ENCODE peak calls at places on chromosome X, in nine cellular contexts. W is IMR-90, E is transverse colon, S is sigmoid colon, F is stomach, Y is adrenal gland, J is esophagus squamous epithelium, X is uterus, V is heart left ventricle. B is an unnamed sample. For H3K9me3 and H3K36me3, the result is how much of the 10 kb centered on the place peaks cover.

GRCh38 chrX:103513476-103514108 is 5.7 kb downstream of the RAB40A start:
- DNase-seq in W (no peak), E (no peak), S (no peak), F (no peak), Y (no peak), J (no peak), X (no peak), V (no peak), B (no peak)

GRCh38 chrX:78104447-78105176 is 564 bp downstream of the PGK1 start:
- DNase-seq in W (peak), E (peak), S (peak), F (peak), Y (peak), J (no peak), X (peak), V (peak), B (peak)

GRCh38 chrX:3939967-3940610 is 226.6 kb upstream of the PRKX start:
- DNase-seq in W (peak), E (no peak), S (no peak), F (no peak), Y (no peak), J (no peak), X (no peak), V (no peak), B (no peak)

GRCh38 chrX:78652971-78653822 is 5.9 kb downstream of the RTL3 start:
- DNase-seq in W (peak), E (no peak), S (no peak), F (no peak), Y (no peak), J (no peak), X (no peak), V (no peak), B (no peak)

GRCh38 chrX:10015711-10016515 is 48.8 kb downstream of the CLDN34 start:
- DNase-seq in W (peak), E (no peak), S (peak), F (no peak), Y (peak), J (no peak), X (peak), V (peak), B (peak)

GRCh38 chrX:146602246-146602645 is 207.3 kb upstream of the CXorf51B start:
- DNase-seq in W (no peak), E (no peak), S (no peak), F (no peak), Y (no peak), J (no peak), X (no peak), V (no peak), B (no peak)

GRCh38 chrX:13469963-13470679 is 99.3 kb upstream of the EGFL6 start:
- DNase-seq in W (peak), E (no peak), S (no peak), F (no peak), Y (no peak), J (no peak), X (no peak), V (no peak), B (no peak)

GRCh38 chrX:134685662-134686061 is 27.4 kb upstream of the PLAC1 start:
- DNase-seq in W (peak), E (no peak), S (no peak), F (no peak), Y (no peak), J (no peak), X (no peak), V (no peak), B (no peak)

GRCh38 chrX:155876704-155877103 is 4.4 kb upstream of the VAMP7 start:
- DNase-seq in W (no peak), E (no peak), S (no peak), F (no peak), Y (no peak), J (no peak), X (no peak), V (no peak), B (no peak)

GRCh38 chrX:116961872-116962582 is 499.3 kb upstream of the CT83 start:
- DNase-seq in W (no peak), E (no peak), S (no peak), F (no peak), Y (no peak), J (no peak), X (no peak), V (no peak), B (no peak)

GRCh38 chrX:115214151-115214550 is 19.7 kb downstream of the LRCH2 start:
- DNase-seq in W (no peak), E (no peak), S (no peak), F (no peak), Y (no peak), J (no peak), X (no peak), V (no peak), B (no peak)

GRCh38 chrX:12360991-12361598 is 222.8 kb downstream of the FRMPD4 start:
- DNase-seq in W (peak), E (no peak), S (no peak), F (no peak), Y (no peak), J (no peak), X (no peak), V (no peak), B (no peak)

GRCh38 chrX:80139564-80139963 is 125.0 kb downstream of the TBX22 start:
- DNase-seq in W (no peak), E (no peak), S (no peak), F (no peak), Y (no peak), J (no peak), X (no peak), V (no peak), B (no peak)

GRCh38 chrX:10052906-10053625 is 85.9 kb downstream of the CLDN34 start:
- DNase-seq in W (no peak), E (no peak), S (no peak), F (no peak), Y (peak), J (no peak), X (no peak), V (peak), B (peak)

GRCh38 chrX:56107320-56107719 is 124.8 kb upstream of the KLF8 start:
- DNase-seq in W (no peak), E (no peak), S (no peak), F (no peak), Y (no peak), J (no peak), X (no peak), V (no peak), B (no peak)

GRCh38 chrX:16204538-16204937 is 37.3 kb downstream of the MAGEB17 start:
- DNase-seq in W (no peak), E (no peak), S (no peak), F (no peak), Y (no peak), J (no peak), X (no peak), V (no peak), B (no peak)

GRCh38 chrX:69096963-69097362 is 68.3 kb downstream of the PJA1 start:
- DNase-seq in W (no peak), E (no peak), S (no peak), F (no peak), Y (no peak), J (no peak), X (no peak), V (no peak), B (no peak)
- H3K9me3 ChIP-seq in W (under half), E (under half), S (under half), F (under half), Y (under half), J (under half), X (under half), V (under half), B (under half)

GRCh38 chrX:285076-285677 is 4.0 kb downstream of the PLCXD1 start:
- DNase-seq in W (no peak), E (no peak), S (no peak), F (no peak), Y (no peak), J (no peak), X (no peak), V (no peak), B (no peak)

GRCh38 chrX:287670-288069 is 6.5 kb downstream of the PLCXD1 start:
- DNase-seq in W (no peak), E (no peak), S (no peak), F (no peak), Y (no peak), J (no peak), X (no peak), V (no peak), B (no peak)

GRCh38 chrX:290476-291166 is 9.4 kb downstream of the PLCXD1 start:
- DNase-seq in W (no peak), E (no peak), S (peak), F (no peak), Y (no peak), J (no peak), X (no peak), V (no peak), B (no peak)

GRCh38 chrX:291411-291901 is 10.3 kb downstream of the PLCXD1 start:
- DNase-seq in W (no peak), E (no peak), S (peak), F (no peak), Y (no peak), J (no peak), X (no peak), V (peak), B (peak)

GRCh38 chrX:288561-288991 is 7.4 kb downstream of the PLCXD1 start:
- DNase-seq in W (no peak), E (no peak), S (peak), F (no peak), Y (no peak), J (no peak), X (no peak), V (no peak), B (no peak)
- H3K36me3 ChIP-seq in W (half or more), E (under half), S (under half), F (half or more), Y (under half), J (under half), X (under half), V (under half), B (under half)

GRCh38 chrX:40095588-40096394 is 2.0 kb downstream of the BCOR start:
- DNase-seq in W (no peak), E (no peak), S (no peak), F (no peak), Y (peak), J (no peak), X (no peak), V (peak), B (peak)
- TF ChIP-seq POLR2A in W (no peak), E (no peak), S (no peak), F (no peak), Y (peak), J (no peak), X (no peak), V (no peak), B (peak)

GRCh38 chrX:74160358-74160757 is 143.6 kb upstream of the ZCCHC13 start:
- DNase-seq in W (no peak), E (no peak), S (no peak), F (no peak), Y (no peak), J (no peak), X (no peak), V (no peak), B (no peak)
- H3K9me3 ChIP-seq in W (under half), E (under half), S (under half), F (under half), Y (under half), J (under half), X (under half), V (under half), B (under half)

DNA sequence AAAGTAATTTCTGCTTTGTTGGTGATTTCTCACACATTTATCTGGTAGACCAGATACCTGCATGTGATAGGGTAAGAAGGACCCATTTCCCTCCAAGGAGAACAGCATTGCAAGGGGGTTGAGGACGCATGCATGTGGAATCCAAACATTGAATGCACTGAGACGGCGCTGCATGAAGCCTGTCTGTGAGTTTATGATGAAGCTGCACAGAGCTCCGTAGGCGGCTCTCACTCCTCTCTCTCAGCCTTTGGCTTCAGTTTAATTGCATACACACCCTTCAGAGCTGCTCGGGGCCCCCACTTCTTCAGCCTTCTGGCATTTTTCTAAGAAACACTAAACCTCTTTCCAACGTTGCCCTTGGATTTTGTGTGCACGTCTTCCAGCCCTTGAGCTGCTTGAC is 176.7 kb downstream of the DHRSX start:
- DNase-seq in W (no peak), E (no peak), S (no peak), F (no peak), Y (no peak), J (no peak), X (no peak), V (no peak), B (no peak)
- H3K36me3 ChIP-seq in W (under half), E (under half), S (under half), F (under half), Y (under half), J (under half), X (under half), V (under half), B (under half)

GRCh38 chrX:38803609-38804480 is 2.6 kb downstream of the MID1IP1 start:
- DNase-seq in W (peak), E (peak), S (peak), F (peak), Y (peak), J (peak), X (peak), V (peak), B (peak)

GRCh38 chrX:38798956-38799355 is 2.3 kb upstream of the MID1IP1 start:
- DNase-seq in W (peak), E (no peak), S (no peak), F (no peak), Y (no peak), J (no peak), X (no peak), V (no peak), B (no peak)

GRCh38 chrX:38799995-38800394 is 1.3 kb upstream of the MID1IP1 start:
- DNase-seq in W (no peak), E (no peak), S (no peak), F (no peak), Y (no peak), J (no peak), X (no peak), V (no peak), B (no peak)

GRCh38 chrX:38803286-38803608 is 2.0 kb downstream of the MID1IP1 start:
- DNase-seq in W (no peak), E (no peak), S (no peak), F (no peak), Y (no peak), J (no peak), X (no peak), V (no peak), B (no peak)

DNA sequence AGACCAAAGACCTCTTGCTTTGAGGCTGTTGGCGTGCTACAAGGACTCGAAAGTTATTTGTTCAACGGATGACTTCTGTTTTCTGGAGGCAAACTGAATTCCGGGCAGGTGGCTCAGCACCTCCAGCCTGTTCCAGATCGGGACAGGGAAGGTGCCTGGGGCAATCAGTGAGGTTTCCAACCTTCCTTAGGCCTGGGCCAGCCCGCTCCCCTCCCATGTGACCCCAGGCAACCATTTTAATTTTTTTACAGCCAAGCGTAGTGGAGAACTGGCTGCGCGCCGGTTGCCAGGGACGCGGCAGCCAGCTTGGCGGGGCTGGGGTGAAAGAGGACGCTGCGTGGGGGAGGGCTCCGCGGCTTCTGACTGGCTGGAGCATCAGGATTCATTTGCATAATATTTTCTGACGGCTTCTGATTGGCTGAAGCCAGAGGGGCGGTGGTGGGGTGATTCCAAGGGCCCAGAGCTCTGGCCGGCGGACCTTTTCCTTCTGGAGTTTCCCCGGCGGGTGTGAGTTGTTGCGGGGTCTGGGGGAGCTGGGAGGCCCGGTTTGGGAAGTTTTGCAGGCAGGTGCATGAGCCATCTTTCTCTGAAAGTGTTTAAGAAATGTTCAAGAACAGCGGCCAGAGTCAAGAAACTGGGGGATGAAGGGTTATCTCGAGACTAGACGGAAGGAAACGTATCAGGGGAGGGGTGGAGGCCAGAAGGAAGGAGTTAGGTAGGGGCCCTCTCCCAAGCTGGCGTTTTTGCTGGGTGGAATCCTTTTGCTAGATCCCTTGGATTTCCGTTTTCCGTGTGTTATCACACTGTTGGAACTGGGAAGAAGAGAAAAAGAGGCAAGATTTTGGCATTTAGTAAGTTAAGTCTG is at the start of gene MID1IP1:
- DNase-seq in W (peak), E (peak), S (peak), F (peak), Y (peak), J (peak), X (peak), V (peak), B (peak)
- TF ChIP-seq POLR2A in W (peak), E (peak), S (peak), F (peak), Y (peak), J (peak), X (peak), V (peak), B (peak)

GRCh38 chrX:88937616-88938015 is 190.6 kb downstream of the CPXCR1 start:
- DNase-seq in W (no peak), E (no peak), S (no peak), F (no peak), Y (no peak), J (no peak), X (no peak), V (no peak), B (no peak)
- H3K9me3 ChIP-seq in W (under half), E (under half), S (under half), F (under half), Y (under half), J (under half), X (under half), V (under half), B (under half)

B was measured in thyroid gland.